ENCODE peak calls at places on chromosomes 13 and 19, in nine cellular contexts. P, T, W, X, S, V, C, E and N are unnamed samples.
A peak's percentile ranks its signal among the peaks of the same experiment; 100 is the strongest.

GRCh38 chr13:74662895-74663294 is 528.7 kb upstream of the KLF12 start:
- DNase-seq in X (no peak), C (no peak), P (no peak), E (no peak), T (no peak), S (no peak), V (no peak), W (no peak), N (peak; percentile 37)

GRCh38 chr19:45402469-45403070 is 2.3 kb downstream of the PPP1R13L start:
- DNase-seq in C (peak; percentile 81), P (no peak), T (no peak), X (peak; percentile 31), E (no peak), S (peak; percentile 53), W (peak; percentile 94), V (no peak), N (peak; percentile 34)

GRCh38 chr19:14127929-14128509 is 8.4 kb downstream of the ASF1B start:
- DNase-seq in E (peak; percentile 57), T (no peak), W (no peak), X (no peak), C (no peak), V (no peak), P (no peak), S (no peak), N (peak; percentile 64)

GRCh38 chr13:50006426-50007135 is 8.7 kb upstream of the KCNRG start:
- DNase-seq in X (no peak), S (peak; percentile 25), V (no peak), P (no peak), E (no peak), W (no peak), C (no peak), T (no peak), N (peak; percentile 75)

GRCh38 chr13:40445557-40445990 is 220.9 kb downstream of the FOXO1 start:
- DNase-seq in X (peak; percentile 34), W (no peak), S (peak; percentile 99), C (no peak), P (no peak), V (no peak), T (no peak), E (peak; percentile 72), N (peak; percentile 88)

GRCh38 chr13:102839462-102839861 is 6.4 kb upstream of the ERCC5 start:
- DNase-seq in X (no peak), T (no peak), C (no peak), P (no peak), W (no peak), S (no peak), V (no peak), E (no peak), N (no peak)

GRCh38 chr13:49082653-49083536 is 107.2 kb downstream of the FNDC3A start:
- DNase-seq in C (no peak), P (no peak), X (no peak), V (no peak), S (no peak), W (no peak), T (no peak), E (no peak), N (no peak)

GRCh38 chr13:35917942-35918645 is 213.1 kb downstream of the DCLK1 start:
- DNase-seq in E (no peak), T (no peak), C (no peak), P (no peak), V (no peak), S (no peak), X (no peak), W (no peak), N (no peak)

GRCh38 chr13:109154146-109154545 is 524.7 kb downstream of the MYO16 start:
- DNase-seq in T (no peak), W (no peak), S (no peak), E (no peak), V (no peak), C (no peak), X (no peak), P (no peak), N (no peak)

GRCh38 chr19:42122691-42123607 is 9.3 kb downstream of the POU2F2 start:
- DNase-seq in P (no peak), T (no peak), W (no peak), E (no peak), C (no peak), X (no peak), S (no peak), V (no peak), N (no peak)

GRCh38 chr13:112887151-112887550 is 81.9 kb upstream of the MCF2L start:
- DNase-seq in T (no peak), W (no peak), C (no peak), V (no peak), S (no peak), P (no peak), X (no peak), E (no peak), N (no peak)

GRCh38 chr19:31109626-31110025 is 239.6 kb downstream of the TSHZ3 start:
- DNase-seq in W (no peak), V (no peak), E (no peak), S (no peak), T (no peak), X (no peak), P (no peak), C (no peak), N (no peak)

GRCh38 chr13:52749446-52749845 is 9.8 kb upstream of the CNMD start:
- DNase-seq in T (no peak), E (no peak), W (no peak), S (no peak), C (no peak), X (no peak), V (no peak), P (no peak), N (no peak)

GRCh38 chr19:12703056-12703455 is 6.6 kb upstream of the FBXW9 start:
- DNase-seq in P (peak; percentile 87), W (peak; percentile 96), X (no peak), E (no peak), V (no peak), T (peak; percentile 57), C (peak; percentile 91), S (peak; percentile 60), N (peak; percentile 53)

GRCh38 chr13:113305208-113305607 is 8.2 kb downstream of the LAMP1 start:
- DNase-seq in V (no peak), X (no peak), W (no peak), E (no peak), C (no peak), S (no peak), P (no peak), T (no peak), N (no peak)

GRCh38 chr19:5956323-5956722 is 21.6 kb downstream of the RANBP3 start:
- DNase-seq in X (no peak), S (no peak), W (no peak), T (no peak), E (no peak), P (no peak), C (no peak), V (no peak), N (no peak)

GRCh38 chr19:5955638-5955935 is 22.4 kb downstream of the RANBP3 start:
- DNase-seq in W (no peak), X (no peak), P (no peak), E (no peak), C (no peak), V (no peak), T (no peak), S (no peak), N (peak; percentile 38)

GRCh38 chr19:5957132-5957531 is 20.8 kb downstream of the RANBP3 start:
- DNase-seq in P (no peak), X (no peak), E (no peak), V (no peak), S (no peak), W (no peak), T (no peak), C (no peak), N (no peak)

GRCh38 chr19:5958074-5958850 is 19.7 kb downstream of the RANBP3 start:
- DNase-seq in P (no peak), X (no peak), C (no peak), E (no peak), T (no peak), S (no peak), W (no peak), V (no peak), N (no peak)

DNA sequence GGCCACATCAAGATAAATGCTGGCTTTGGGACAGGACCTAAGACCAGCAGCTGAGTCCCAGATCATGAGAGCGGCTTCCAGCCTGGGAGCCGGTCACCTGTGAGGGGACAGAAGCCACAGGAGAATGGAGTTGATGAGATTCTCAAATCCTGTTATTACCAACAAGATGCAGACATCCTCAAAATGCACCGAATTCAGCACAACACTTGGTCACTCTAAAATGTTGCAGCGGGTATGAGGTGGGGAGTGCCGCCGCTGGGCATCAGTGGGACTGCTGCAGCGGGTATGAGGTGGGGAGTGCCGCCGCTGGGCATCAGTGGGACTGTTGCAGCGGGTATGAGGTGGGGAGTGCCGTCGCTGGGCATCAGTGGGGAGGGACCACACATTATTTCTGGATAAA is 21.2 kb downstream of the RANBP3 start:
- DNase-seq in T (no peak), S (no peak), C (no peak), X (no peak), E (no peak), V (no peak), P (no peak), W (no peak), N (no peak)
- H3K4me1 ChIP-seq in T (peaks cover 2% of the 10 kb centered on the region), S (peaks cover 36% of the 10 kb centered on the region), C (peaks cover 59% of the 10 kb centered on the region), X (peaks cover 100% of the 10 kb centered on the region), E (peaks cover 60% of the 10 kb centered on the region), V (peaks cover 79% of the 10 kb centered on the region), P (peaks cover 26% of the 10 kb centered on the region), W (peaks cover 13% of the 10 kb centered on the region), N (peaks cover 92% of the 10 kb centered on the region)

GRCh38 chr19:2115324-2115723 is 18.6 kb downstream of the IZUMO4 start:
- DNase-seq in W (no peak), S (no peak), T (no peak), P (no peak), V (no peak), X (no peak), E (no peak), C (no peak), N (no peak)
- H3K36me3 ChIP-seq in W (peaks cover 59% of the 10 kb centered on the region), S (peaks cover 85% of the 10 kb centered on the region), T (peaks cover 33% of the 10 kb centered on the region), P (peaks cover 97% of the 10 kb centered on the region), V (peaks cover 92% of the 10 kb centered on the region), X (peaks cover 100% of the 10 kb centered on the region), E (peaks cover 3% of the 10 kb centered on the region), C (no peaks in the 10 kb centered on the region), N (peaks cover 70% of the 10 kb centered on the region)

DNA sequence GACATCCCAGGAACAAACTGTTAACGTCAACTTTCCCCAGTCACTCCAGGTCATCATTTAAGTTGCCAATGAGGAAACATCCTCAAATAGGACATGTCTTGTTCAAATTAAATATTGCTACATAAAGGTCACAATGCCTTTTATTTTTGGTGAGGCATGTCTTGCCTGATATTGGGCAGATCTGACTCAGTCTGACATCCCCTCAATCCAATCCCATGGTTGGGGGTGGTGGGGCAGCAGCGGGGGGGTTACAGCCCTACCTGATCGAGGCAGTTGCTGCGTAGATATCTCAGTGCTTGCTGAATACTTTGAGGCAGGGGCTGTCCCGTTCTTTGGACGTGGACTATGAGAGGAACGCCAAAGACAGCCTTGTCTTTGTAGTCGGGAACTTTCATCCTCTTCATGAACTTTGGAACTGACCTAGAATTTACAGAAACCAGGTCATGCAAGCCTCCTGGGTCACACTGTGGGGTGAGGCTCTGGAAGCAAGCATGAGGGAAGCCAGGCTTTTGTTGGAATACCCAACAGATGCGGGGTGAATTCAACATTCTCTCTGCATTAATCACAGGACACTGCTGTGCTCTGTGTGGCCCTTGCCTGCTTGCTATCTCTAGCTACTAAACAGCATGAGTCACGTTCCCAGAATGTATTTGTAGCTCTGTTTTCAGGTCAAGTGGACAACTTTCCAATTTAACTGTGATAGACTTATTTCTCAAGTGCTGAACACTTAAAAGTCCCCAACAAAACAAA is 109.8 kb downstream of the KL start:
- DNase-seq in E (peak; percentile 60), S (peak; percentile 94), W (peak; percentile 80), T (peak; percentile 87), V (peak; percentile 30), X (no peak), P (peak; percentile 35), C (peak; percentile 19), N (peak; percentile 64)
- H3K4me1 ChIP-seq in E (peaks cover 33% of the 10 kb centered on the region), S (peaks cover 51% of the 10 kb centered on the region), W (peaks cover 9% of the 10 kb centered on the region), T (peaks cover 28% of the 10 kb centered on the region), V (peaks cover 43% of the 10 kb centered on the region), X (peaks cover 67% of the 10 kb centered on the region), P (peaks cover 5% of the 10 kb centered on the region), C (peaks cover 7% of the 10 kb centered on the region), N (peaks cover 17% of the 10 kb centered on the region)

GRCh38 chr19:49431330-49431749 is 6.2 kb downstream of the GFY start:
- DNase-seq in E (no peak), W (no peak), X (no peak), P (no peak), C (no peak), S (no peak), T (no peak), V (no peak), N (no peak)
- H3K36me3 ChIP-seq in E (no peaks in the 10 kb centered on the region), W (no peaks in the 10 kb centered on the region), X (no peaks in the 10 kb centered on the region), P (no peaks in the 10 kb centered on the region), C (no peaks in the 10 kb centered on the region), S (no peaks in the 10 kb centered on the region), T (no peaks in the 10 kb centered on the region), V (no peaks in the 10 kb centered on the region), N (no peaks in the 10 kb centered on the region)